ENCODE peak calls at places on chromosomes 13 and 19, in four cellular contexts. V, J, R and U are unnamed samples.

GRCh38 chr13:94705081-94705751 is 7.1 kb downstream of the SOX21 start:
- DNase-seq in V (no peak), J (no peak), R (no peak), U (no peak)

GRCh38 chr19:54893406-54893805 is 12.5 kb upstream of the NCR1 start:
- DNase-seq in V (no peak), J (no peak), R (no peak), U (no peak)

GRCh38 chr13:18948012-18948663 is 233.5 kb downstream of the TUBA3C start:
- DNase-seq in V (no peak), J (no peak), R (no peak), U (no peak)

GRCh38 chr13:76845865-76846264 is 40.3 kb downstream of the KCTD12 start:
- DNase-seq in V (no peak), J (no peak), R (no peak), U (no peak)

GRCh38 chr13:59391696-59392095 is 772.0 kb downstream of the DIAPH3 start:
- DNase-seq in V (peak), J (no peak), R (no peak), U (no peak)

GRCh38 chr13:76830805-76831204 is 55.4 kb downstream of the KCTD12 start:
- DNase-seq in V (no peak), J (no peak), R (no peak), U (no peak)

GRCh38 chr19:47697863-47698609 is 15.2 kb upstream of the EHD2 start:
- DNase-seq in V (peak), J (peak), R (peak), U (peak)

GRCh38 chr13:113320226-113320875 is 23.3 kb downstream of the LAMP1 start:
- DNase-seq in V (no peak), J (no peak), R (no peak), U (peak)

GRCh38 chr19:48530044-48530720 is 18.5 kb upstream of the LMTK3 start:
- DNase-seq in V (no peak), J (no peak), R (no peak), U (no peak)

GRCh38 chr19:13152854-13153626 is 2.8 kb downstream of the IER2 start:
- DNase-seq in V (peak), J (peak), R (peak), U (peak)

GRCh38 chr13:51047434-51048165 is 63.5 kb downstream of the C13orf42 start:
- DNase-seq in V (no peak), J (no peak), R (no peak), U (no peak)

GRCh38 chr13:26718872-26719271 is 41.7 kb downstream of the GPR12 start:
- DNase-seq in V (no peak), J (no peak), R (no peak), U (no peak)

DNA sequence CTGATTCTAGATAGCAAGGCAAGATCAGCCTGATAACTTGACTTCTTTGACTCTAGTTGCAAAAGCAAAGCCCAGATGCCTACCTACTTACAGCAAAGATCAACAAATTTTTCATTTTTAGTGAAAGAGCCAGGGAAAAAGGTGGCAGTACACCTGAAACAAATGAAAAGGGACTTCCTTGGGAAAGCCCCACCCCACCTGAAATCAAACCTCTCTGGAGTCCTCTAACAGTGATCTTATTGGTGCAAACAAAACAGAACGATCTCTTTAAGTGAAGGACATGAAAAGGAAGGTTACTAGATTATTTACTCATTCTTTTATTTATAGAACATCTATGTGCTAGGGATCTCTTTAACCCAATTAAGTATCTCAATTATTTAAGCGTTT is 507 bp upstream of the LCP1 start:
- DNase-seq in V (no peak), J (no peak), R (no peak), U (no peak)
- H3K4me3 ChIP-seq in V (peak), J (no peak), R (no peak), U (peak)

GRCh38 chr19:16206046-16206605 is 8.4 kb downstream of the AP1M1 start:
- DNase-seq in V (no peak), J (no peak), R (no peak), U (no peak)
- H3K4me3 ChIP-seq in V (no peak), J (no peak), R (no peak), U (no peak)

DNA sequence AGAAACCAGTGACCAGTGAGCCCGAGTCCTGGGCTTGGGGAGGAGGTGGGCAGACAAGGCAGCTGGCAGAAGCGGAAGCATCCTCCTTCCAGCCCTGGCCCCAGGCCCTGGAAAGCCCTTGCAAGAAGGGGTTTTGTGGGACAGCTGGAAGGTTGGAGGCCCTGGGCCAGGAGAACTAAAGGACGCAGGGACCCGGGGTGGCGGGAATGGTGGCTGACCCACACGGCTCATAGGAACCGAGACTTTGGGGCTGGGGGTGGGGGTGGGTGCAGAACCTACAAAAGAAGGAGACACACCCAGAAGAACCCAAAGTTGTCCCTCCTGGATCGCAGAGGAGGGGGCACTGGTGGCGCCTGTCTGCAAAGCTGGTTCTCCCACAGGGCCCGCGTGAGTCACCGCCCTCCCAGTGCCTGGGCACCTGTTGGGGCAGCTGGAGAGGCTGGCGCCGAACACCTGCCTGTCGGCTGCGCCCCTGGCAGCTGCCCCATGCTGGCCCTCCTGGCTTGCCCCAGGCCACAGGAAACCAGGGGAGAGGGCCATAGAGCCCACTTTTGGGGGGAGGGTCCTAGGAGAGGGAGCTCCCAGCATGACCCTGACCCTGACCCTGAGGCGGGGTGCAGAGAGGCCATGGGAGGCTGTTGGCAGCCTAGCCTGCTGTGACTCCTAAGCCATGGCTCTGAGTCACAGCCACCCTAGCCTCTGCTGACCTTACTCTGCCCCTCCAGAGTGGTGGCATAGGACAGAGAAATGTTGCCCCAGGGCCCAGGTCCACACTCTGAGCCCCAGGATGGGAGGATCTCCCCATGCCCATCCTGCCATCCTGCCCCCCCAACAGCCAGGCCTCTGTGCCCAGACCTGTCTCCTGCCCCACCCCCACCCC is 768 bp downstream of the DMPK start:
- DNase-seq in V (no peak), J (no peak), R (no peak), U (no peak)
- H3K4me3 ChIP-seq in V (no peak), J (peak), R (no peak), U (peak)

GRCh38 chr19:35844482-35845214 is 7.7 kb downstream of the NPHS1 start:
- DNase-seq in V (no peak), J (no peak), R (no peak), U (no peak)

GRCh38 chr19:35845215-35846037 is 6.9 kb downstream of the NPHS1 start:
- DNase-seq in V (no peak), J (no peak), R (peak), U (no peak)

GRCh38 chr19:35843676-35844481 is 8.4 kb downstream of the NPHS1 start:
- DNase-seq in V (no peak), J (no peak), R (peak), U (no peak)

GRCh38 chr19:35847911-35848310 is 4.4 kb downstream of the NPHS1 start:
- DNase-seq in V (no peak), J (no peak), R (no peak), U (no peak)

GRCh38 chr19:35846038-35846668 is 6.2 kb downstream of the NPHS1 start:
- DNase-seq in V (no peak), J (no peak), R (no peak), U (no peak)
- H3K4me3 ChIP-seq in V (no peak), J (no peak), R (no peak), U (peak)

GRCh38 chr13:46101488-46102289 is 3.1 kb downstream of the CPB2 start:
- DNase-seq in V (no peak), J (no peak), R (no peak), U (no peak)

GRCh38 chr13:46103037-46103436 is 1.8 kb downstream of the CPB2 start:
- DNase-seq in V (no peak), J (no peak), R (no peak), U (no peak)

GRCh38 chr13:46100191-46100877 is 4.5 kb downstream of the CPB2 start:
- DNase-seq in V (no peak), J (no peak), R (no peak), U (no peak)

GRCh38 chr13:46097663-46098062 is 7.2 kb downstream of the CPB2 start:
- DNase-seq in V (no peak), J (no peak), R (no peak), U (no peak)

GRCh38 chr13:46101002-46101401 is 3.8 kb downstream of the CPB2 start:
- DNase-seq in V (no peak), J (no peak), R (no peak), U (no peak)
- H3K4me3 ChIP-seq in V (no peak), J (no peak), R (no peak), U (no peak)

GRCh38 chr19:44451687-44452086 is 3.4 kb upstream of the ZNF229 start:
- DNase-seq in V (no peak), J (no peak), R (no peak), U (no peak)
- H3K4me3 ChIP-seq in V (no peak), J (no peak), R (no peak), U (no peak)

DNA sequence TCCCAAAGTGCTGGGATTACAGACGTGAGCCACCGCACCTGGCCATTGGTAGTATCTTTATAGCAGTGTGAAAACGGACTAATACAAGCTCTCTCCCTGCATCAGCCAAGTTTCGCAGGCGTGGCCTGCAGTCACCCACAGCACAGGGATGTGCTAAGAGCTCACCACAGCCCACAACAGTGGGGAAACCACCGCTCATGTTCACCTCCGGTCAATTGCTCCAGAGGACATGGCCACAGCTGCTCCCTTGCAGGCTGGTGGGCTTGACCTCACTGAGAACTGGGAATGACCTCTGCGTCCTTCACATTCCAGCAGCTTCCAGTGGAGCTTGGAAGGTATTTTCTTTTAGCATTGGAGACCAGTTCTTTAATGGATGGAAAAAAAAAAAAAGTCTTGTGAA is 156.4 kb downstream of the KCTD15 start:
- DNase-seq in V (no peak), J (no peak), R (no peak), U (no peak)
- H3K4me3 ChIP-seq in V (no peak), J (no peak), R (no peak), U (no peak)